ENCODE peak calls at places on chromosomes 6 and 20, in six cellular contexts. P, C, V, J, O and U are unnamed samples.

GRCh38 chr20:23147964-23148720 is 62.0 kb upstream of the CD93 start:
- DNase-seq in J (no peak), P (no peak), O (peak), C (peak), V (no peak), U (no peak)

GRCh38 chr6:131041814-131042213 is 21.2 kb downstream of the EPB41L2 start:
- DNase-seq in O (no peak), V (no peak), J (no peak), P (no peak), C (no peak), U (no peak)

GRCh38 chr6:16717275-16717942 is 43.9 kb downstream of the ATXN1 start:
- DNase-seq in C (no peak), J (no peak), V (no peak), O (no peak), P (no peak), U (no peak)

GRCh38 chr20:38141889-38142494 is 23.1 kb downstream of the TGM2 start:
- DNase-seq in V (no peak), P (no peak), O (no peak), C (no peak), J (no peak), U (no peak)

GRCh38 chr6:10612161-10612560 is 82.3 kb downstream of the C6orf52 start:
- DNase-seq in P (no peak), O (no peak), C (no peak), J (no peak), V (no peak), U (no peak)

GRCh38 chr20:37649017-37649416 is 44.8 kb upstream of the CTNNBL1 start:
- DNase-seq in V (no peak), O (no peak), P (no peak), J (no peak), C (no peak), U (no peak)

GRCh38 chr6:100877851-100878250 is 3.3 kb downstream of the ASCC3 start:
- DNase-seq in P (no peak), C (no peak), V (no peak), O (no peak), J (no peak), U (no peak)

GRCh38 chr6:63572733-63573139 is 456 bp downstream of the LOC128125822 start:
- DNase-seq in V (no peak), J (no peak), O (no peak), P (no peak), C (no peak), U (no peak)

GRCh38 chr20:4962257-4962855 is 39.0 kb downstream of the SLC23A2 start:
- DNase-seq in C (peak), O (no peak), P (no peak), V (no peak), J (peak), U (peak)

GRCh38 chr6:91149914-91150674 is 563.2 kb upstream of the MAP3K7 start:
- DNase-seq in J (no peak), C (no peak), P (no peak), V (no peak), O (no peak), U (no peak)

GRCh38 chr6:100001915-100002388 is 7.9 kb upstream of the MCHR2 start:
- DNase-seq in C (peak), V (no peak), O (no peak), J (peak), P (peak), U (peak)

GRCh38 chr20:20395856-20396600 is 28.1 kb downstream of the INSM1 start:
- DNase-seq in J (no peak), O (no peak), V (no peak), C (no peak), P (no peak), U (no peak)

GRCh38 chr20:62201173-62202082 is 18.6 kb downstream of the MTG2 start:
- DNase-seq in J (no peak), P (peak), O (no peak), V (no peak), C (no peak), U (no peak)

GRCh38 chr6:45473121-45473967 is 95.6 kb upstream of the SUPT3H start:
- DNase-seq in O (no peak), C (no peak), V (no peak), P (no peak), J (no peak), U (no peak)

GRCh38 chr6:26156850-26157149 is 69.6 kb downstream of the HFE start:
- DNase-seq in J (no peak), O (no peak), P (no peak), V (no peak), C (no peak), U (no peak)

GRCh38 chr6:70886661-70887060 is 70.2 kb downstream of the B3GAT2 start:
- DNase-seq in O (no peak), P (no peak), V (no peak), J (no peak), C (no peak), U (no peak)

GRCh38 chr6:142871910-142872331 is 73.1 kb downstream of the HIVEP2 start:
- DNase-seq in J (peak), O (no peak), V (no peak), P (no peak), C (peak), U (no peak)

GRCh38 chr6:36907781-36908180 is 22.0 kb downstream of the C6orf89 start:
- DNase-seq in C (no peak), O (no peak), J (no peak), P (peak), V (peak), U (no peak)

GRCh38 chr6:139762587-139763031 is 388.2 kb upstream of the CITED2 start:
- DNase-seq in P (no peak), O (no peak), C (no peak), V (no peak), J (no peak), U (no peak)

GRCh38 chr6:139544699-139545052 is 170.2 kb upstream of the CITED2 start:
- DNase-seq in O (no peak), C (no peak), J (no peak), P (no peak), V (no peak), U (no peak)

GRCh38 chr6:102387351-102388033 is 994.0 kb downstream of the GRIK2 start:
- DNase-seq in P (no peak), V (no peak), C (no peak), J (no peak), O (no peak), U (no peak)

GRCh38 chr6:152146385-152146784 is 338.9 kb downstream of the ESR1 start:
- DNase-seq in P (no peak), J (no peak), C (no peak), V (no peak), O (no peak), U (no peak)

GRCh38 chr20:40948352-40949267 is 80.0 kb upstream of the TOP1 start:
- DNase-seq in V (no peak), O (no peak), C (no peak), P (no peak), J (no peak), U (no peak)

GRCh38 chr20:32541917-32542615 is 43.1 kb downstream of the NOL4L start:
- DNase-seq in P (no peak), V (no peak), O (no peak), C (no peak), J (no peak), U (no peak)
- H3K27ac ChIP-seq in P (no peak), V (no peak), O (no peak), C (peak), J (no peak), U (peak)

GRCh38 chr6:167351656-167352354 is 26.9 kb downstream of the TTLL2 start:
- DNase-seq in C (peak), V (no peak), O (no peak), P (no peak), J (no peak), U (no peak)

GRCh38 chr6:167345960-167346359 is 21.1 kb downstream of the TTLL2 start:
- DNase-seq in O (no peak), V (no peak), J (no peak), C (no peak), P (no peak), U (no peak)

GRCh38 chr6:167350731-167351655 is 26.1 kb downstream of the TTLL2 start:
- DNase-seq in J (peak), O (no peak), P (peak), V (peak), C (peak), U (peak)

GRCh38 chr6:167350322-167350721 is 25.4 kb downstream of the TTLL2 start:
- DNase-seq in P (no peak), C (peak), J (no peak), V (no peak), O (no peak), U (no peak)

DNA sequence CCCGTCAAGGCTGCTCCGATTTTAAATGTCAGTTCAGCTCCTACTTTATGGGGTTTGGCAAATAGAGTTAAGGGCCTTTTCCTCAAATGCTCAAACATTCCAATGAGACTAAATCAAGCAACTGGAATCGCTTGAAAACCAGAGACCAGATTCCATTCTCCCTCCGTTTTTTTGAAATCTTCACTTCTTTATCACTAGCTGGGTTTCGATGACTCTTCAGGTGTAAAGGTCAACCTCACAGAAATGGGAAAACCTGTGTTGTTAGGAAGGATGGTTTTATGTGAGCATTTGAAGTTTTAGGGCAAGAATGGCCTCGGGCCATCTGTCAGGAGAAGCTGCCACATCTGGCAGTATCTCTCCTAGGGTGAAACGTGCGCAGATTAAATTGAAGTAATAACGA is 24.9 kb downstream of the TTLL2 start:
- DNase-seq in P (no peak), V (no peak), C (no peak), O (no peak), J (no peak), U (no peak)
- H3K27ac ChIP-seq in P (no peak), V (no peak), C (no peak), O (no peak), J (no peak), U (no peak)

GRCh38 chr20:34884260-34884659 is 7.8 kb downstream of the ACSS2 start:
- DNase-seq in O (no peak), C (no peak), J (no peak), P (no peak), V (no peak), U (no peak)
- H3K27ac ChIP-seq in O (no peak), C (no peak), J (no peak), P (no peak), V (no peak), U (no peak)

DNA sequence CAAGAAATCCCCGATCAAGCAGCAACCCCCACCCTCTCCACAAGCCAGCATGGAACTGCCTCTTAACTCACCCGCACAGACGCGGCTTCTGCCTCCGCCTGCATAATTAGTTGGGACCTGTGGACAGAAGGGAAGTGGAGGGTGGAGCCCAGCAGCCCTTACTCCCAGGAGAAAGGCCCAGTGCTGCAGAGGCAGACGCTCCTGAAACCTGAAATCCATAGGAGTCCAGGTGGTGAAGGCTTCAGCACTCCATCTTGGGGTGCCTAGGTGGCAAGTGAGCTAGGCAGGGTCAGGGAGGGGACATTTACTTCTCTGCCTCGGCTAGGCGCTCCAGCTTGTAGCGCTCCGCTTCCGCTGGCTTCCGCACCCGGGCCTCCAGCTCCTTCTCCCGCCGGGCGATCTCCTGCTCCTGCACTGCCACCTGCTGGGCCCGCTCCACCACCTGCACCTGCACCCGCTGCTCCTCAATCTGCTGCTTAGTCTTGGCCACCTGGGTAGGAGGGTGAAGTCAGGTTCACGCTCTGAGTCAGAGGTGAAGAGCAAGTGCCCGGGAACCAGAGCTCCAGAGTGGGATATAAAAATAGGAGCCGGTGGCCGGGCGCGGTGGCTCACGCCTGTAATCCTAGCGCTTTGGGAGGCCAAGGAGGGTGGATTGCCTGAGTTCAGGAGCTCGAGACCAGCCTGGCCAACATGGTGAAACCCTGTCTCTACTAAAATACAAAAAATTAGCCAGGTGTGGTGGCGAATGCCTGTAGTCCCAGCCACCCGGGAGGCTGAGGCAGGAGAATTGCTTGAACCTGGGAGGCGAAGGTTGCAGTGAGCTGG is 10.7 kb downstream of the TUBB start:
- DNase-seq in P (peak), J (peak), O (peak), C (peak), V (peak), U (peak)
- H3K27ac ChIP-seq in P (peak), J (no peak), O (no peak), C (peak), V (no peak), U (peak)